ENCODE peak calls at places on chromosomes 7 and 10, in eight cellular contexts. I is PC-3, V is substantia nigra, W is stomach, G is body of pancreas, Y is thyroid gland, A is A549, E is right lobe of liver. H is an unnamed sample.

GRCh38 chr7:30468791-30469190 is 9.8 kb downstream of the NOD1 start:
- DNase-seq in Y (no peak), V (no peak), G (peak), A (no peak), W (no peak), E (no peak), I (no peak), H (no peak)

GRCh38 chr7:1512781-1513656 is 8.8 kb upstream of the INTS1 start:
- DNase-seq in V (no peak), A (peak), I (peak), E (peak), W (peak), Y (peak), G (peak), H (no peak)

GRCh38 chr10:10794776-10795175 is 222.9 kb upstream of the CELF2 start:
- DNase-seq in G (no peak), I (peak), Y (no peak), A (no peak), W (no peak), V (no peak), E (no peak), H (peak)

GRCh38 chr7:105826143-105826542 is 50.3 kb downstream of the ATXN7L1 start:
- DNase-seq in E (no peak), W (no peak), G (no peak), I (peak), A (no peak), Y (no peak), V (no peak), H (no peak)

GRCh38 chr10:44566786-44567185 is 181.9 kb upstream of the CXCL12 start:
- DNase-seq in G (no peak), Y (no peak), V (no peak), E (no peak), I (no peak), A (no peak), W (no peak), H (no peak)

GRCh38 chr10:788796-789748 is 99.6 kb upstream of the DIP2C start:
- DNase-seq in E (peak), I (peak), V (peak), A (peak), G (peak), Y (peak), W (peak), H (peak)

GRCh38 chr10:3142146-3142875 is 30.3 kb downstream of the PITRM1 start:
- DNase-seq in I (no peak), E (no peak), Y (no peak), A (no peak), G (no peak), V (no peak), W (no peak), H (no peak)

GRCh38 chr10:79239930-79240713 is 107.1 kb upstream of the PPIF start:
- DNase-seq in E (no peak), V (no peak), I (no peak), W (no peak), Y (peak), G (no peak), A (no peak), H (no peak)

GRCh38 chr7:136009488-136010079 is 32.4 kb upstream of the MTPN start:
- DNase-seq in G (no peak), V (no peak), I (peak), W (no peak), Y (no peak), E (no peak), A (peak), H (no peak)

GRCh38 chr7:133512560-133512959 is 259.7 kb downstream of the EXOC4 start:
- DNase-seq in A (no peak), I (peak), Y (no peak), W (no peak), E (no peak), G (no peak), V (no peak), H (no peak)

GRCh38 chr10:69078311-69078710 is 9.6 kb upstream of the SRGN start:
- DNase-seq in W (no peak), G (no peak), E (no peak), V (no peak), A (no peak), Y (no peak), I (no peak), H (no peak)

GRCh38 chr7:73647725-73648592 is 19.7 kb upstream of the VPS37D start:
- DNase-seq in G (peak), E (peak), W (peak), V (no peak), Y (peak), A (no peak), I (peak), H (no peak)

GRCh38 chr10:69958232-69958902 is 94.3 kb upstream of the MACROH2A2 start:
- DNase-seq in A (peak), G (peak), W (peak), I (peak), Y (no peak), E (no peak), V (no peak), H (peak)

GRCh38 chr10:83680470-83680891 is 458.8 kb upstream of the GHITM start:
- DNase-seq in G (no peak), W (no peak), A (no peak), Y (no peak), E (no peak), I (no peak), V (no peak), H (no peak)

GRCh38 chr7:17802056-17802455 is 138.2 kb downstream of the SNX13 start:
- DNase-seq in Y (no peak), V (no peak), I (no peak), A (no peak), E (no peak), W (no peak), G (no peak), H (no peak)

GRCh38 chr10:11181996-11182395 is 164.3 kb downstream of the CELF2 start:
- DNase-seq in W (no peak), V (no peak), G (peak), E (no peak), Y (peak), A (no peak), I (no peak), H (no peak)

GRCh38 chr10:111113961-111114830 is 37.4 kb downstream of the ADRA2A start:
- DNase-seq in Y (no peak), A (no peak), E (no peak), W (peak), I (no peak), V (no peak), G (no peak), H (no peak)

GRCh38 chr7:158805414-158805813 is 23.9 kb downstream of the ESYT2 start:
- DNase-seq in V (no peak), E (no peak), G (no peak), I (no peak), Y (no peak), A (no peak), W (no peak), H (no peak)

GRCh38 chr10:97185326-97186058 is at the start of gene SLIT1:
- DNase-seq in E (no peak), G (no peak), I (no peak), A (peak), W (no peak), V (no peak), Y (peak), H (no peak)

GRCh38 chr10:47253651-47254375 is 46.2 kb upstream of the GDF10 start:
- DNase-seq in G (peak), W (no peak), I (no peak), Y (peak), A (no peak), V (no peak), E (no peak), H (no peak)

GRCh38 chr10:91250341-91250740 is 29.9 kb downstream of the PCGF5 start:
- DNase-seq in Y (no peak), W (no peak), V (no peak), E (no peak), A (no peak), G (no peak), I (no peak), H (no peak)

GRCh38 chr10:91249700-91250099 is 29.2 kb downstream of the PCGF5 start:
- DNase-seq in I (no peak), A (no peak), V (no peak), W (no peak), Y (no peak), E (no peak), G (no peak), H (no peak)

GRCh38 chr10:91251430-91252056 is 31.1 kb downstream of the PCGF5 start:
- DNase-seq in V (no peak), G (peak), I (peak), A (peak), Y (peak), E (peak), W (peak), H (peak)

GRCh38 chr10:91257310-91257709 is 36.8 kb downstream of the PCGF5 start:
- DNase-seq in W (no peak), Y (no peak), G (no peak), V (no peak), A (no peak), I (no peak), E (no peak), H (no peak)

GRCh38 chr10:91253300-91253699 is 32.8 kb downstream of the PCGF5 start:
- DNase-seq in I (no peak), W (no peak), A (no peak), V (no peak), Y (no peak), E (no peak), G (no peak), H (no peak)
- H3K27ac ChIP-seq in I (no peak), W (no peak), A (no peak), V (no peak), Y (no peak), E (no peak), G (no peak), H (no peak)

GRCh38 chr7:51256244-51256781 is 60.3 kb downstream of the COBL start:
- DNase-seq in A (no peak), Y (no peak), V (peak), W (no peak), G (no peak), E (no peak), I (no peak), H (no peak)
- H3K27ac ChIP-seq in A (no peak), Y (no peak), V (peak), W (no peak), G (no peak), E (no peak), I (no peak), H (no peak)

GRCh38 chr10:62231371-62231770 is 37.3 kb downstream of the RTKN2 start:
- DNase-seq in G (no peak), W (no peak), A (peak), V (no peak), Y (no peak), I (peak), E (no peak), H (no peak)
- H3K27ac ChIP-seq in G (no peak), W (no peak), A (peak), V (no peak), Y (no peak), I (peak), E (no peak), H (peak)

GRCh38 chr10:102120987-102121738 is 995 bp upstream of the LDB1 start:
- DNase-seq in G (peak), A (no peak), I (no peak), Y (peak), V (no peak), W (peak), E (peak), H (no peak)

GRCh38 chr10:102121739-102122372 is 1.7 kb upstream of the LDB1 start:
- DNase-seq in Y (peak), G (peak), I (no peak), V (no peak), E (no peak), A (no peak), W (no peak), H (no peak)

GRCh38 chr10:102120142-102120986 is at the start of gene LDB1:
- DNase-seq in W (peak), G (peak), A (peak), E (peak), V (peak), I (peak), Y (peak), H (no peak)

GRCh38 chr10:102123223-102123622 is 3.1 kb upstream of the LDB1 start:
- DNase-seq in E (no peak), W (no peak), G (no peak), I (no peak), V (no peak), A (no peak), Y (no peak), H (no peak)

DNA sequence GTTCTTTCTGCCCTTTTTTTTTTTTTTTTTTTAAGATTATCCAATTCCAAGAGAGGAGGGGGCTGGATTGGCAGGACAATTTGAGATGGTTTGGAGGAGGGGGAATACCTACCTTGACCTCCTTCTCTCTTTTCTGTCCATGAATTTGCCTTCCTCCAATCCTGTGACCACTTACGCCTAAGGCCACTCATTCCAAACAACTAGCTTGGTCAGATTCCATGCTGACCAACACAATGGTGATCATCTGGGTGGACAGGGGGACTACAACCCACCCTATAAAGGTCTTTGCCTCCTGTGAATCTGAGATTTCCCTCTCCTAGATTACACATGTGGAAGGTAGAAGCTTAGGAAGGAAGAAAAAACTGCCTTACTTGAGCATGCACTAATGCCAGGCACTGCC is 2.3 kb upstream of the LDB1 start:
- DNase-seq in G (no peak), Y (no peak), I (no peak), V (no peak), W (no peak), E (no peak), A (no peak), H (no peak)
- H3K27ac ChIP-seq in G (no peak), Y (no peak), I (no peak), V (no peak), W (peak), E (no peak), A (no peak), H (no peak)

GRCh38 chr7:32870298-32870697 is 21.3 kb downstream of the KBTBD2 start:
- DNase-seq in I (no peak), E (no peak), G (no peak), A (no peak), Y (no peak), W (no peak), V (no peak), H (no peak)
- H3K27ac ChIP-seq in I (no peak), E (no peak), G (no peak), A (no peak), Y (no peak), W (no peak), V (no peak), H (no peak)

DNA sequence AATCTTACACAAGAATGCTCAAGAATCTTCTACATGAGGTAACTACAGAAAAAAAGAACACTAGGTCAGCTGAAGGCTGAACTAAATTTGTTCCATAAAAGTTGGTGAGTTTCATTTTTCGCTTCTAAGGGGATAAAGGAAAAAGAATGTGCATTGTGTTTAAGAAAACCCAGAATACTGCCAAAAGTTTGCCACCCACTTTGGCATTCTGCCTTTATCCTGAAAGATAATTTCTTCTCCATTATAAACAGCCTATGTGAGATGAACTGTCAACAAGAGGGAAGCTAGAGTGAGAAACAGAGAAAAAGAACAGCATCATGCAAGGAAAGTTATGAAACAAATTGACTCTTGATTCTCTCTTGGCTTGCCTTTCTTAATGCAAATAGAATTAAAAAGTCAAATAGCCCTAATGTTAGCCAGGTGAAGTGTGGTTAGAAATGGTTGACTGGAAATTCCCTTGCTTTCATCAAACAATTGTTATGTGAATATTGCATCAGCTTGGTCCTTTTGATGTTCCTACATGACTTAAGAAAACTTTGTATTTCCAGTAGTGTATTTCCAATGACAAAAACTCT is 25.8 kb downstream of the STEAP1 start:
- DNase-seq in I (peak), G (no peak), V (no peak), Y (no peak), W (no peak), A (peak), E (no peak), H (no peak)
- H3K27ac ChIP-seq in I (peak), G (no peak), V (no peak), Y (no peak), W (no peak), A (peak), E (no peak), H (peak)